ENCODE peak calls at places on chromosomes 3 and 15, in ten cellular contexts. One of them, this sample, is unnamed.

GRCh38 chr15:78061963-78062427 is 15.5 kb downstream of the TBC1D2B start:
- DNase-seq in sciatic nerve: no peak
- DNase-seq in stromal cell of bone marrow: no peak
- DNase-seq in GM03348: no peak
- DNase-seq in iPS-NIHi11: no peak
- DNase-seq in activated T-cell treated with anti-CD3 and anti-CD28 coated beads for 1 hour: no peak
- DNase-seq in MV-4-11: peak; percentile 47
- DNase-seq in stimulated activated CD4-positive, alpha-beta T cell treated with anti-CD3 and anti-CD28 coated beads, Interleukin-12 subunit alpha, Interleukin-12 subunit beta, amount 100 ng/mL, for 24 hours: no peak
- DNase-seq in H1: no peak
- DNase-seq in effector CD4-positive, alpha-beta T cell: peak; percentile 27
- DNase-seq in this sample: no peak

GRCh38 chr15:64740361-64741170 is 34.8 kb downstream of the RBPMS2 start:
- DNase-seq in sciatic nerve: no peak
- DNase-seq in stromal cell of bone marrow: no peak
- DNase-seq in GM03348: peak; percentile 41
- DNase-seq in iPS-NIHi11: no peak
- DNase-seq in activated T-cell treated with anti-CD3 and anti-CD28 coated beads for 1 hour: no peak
- DNase-seq in MV-4-11: no peak
- DNase-seq in stimulated activated CD4-positive, alpha-beta T cell treated with anti-CD3 and anti-CD28 coated beads, Interleukin-12 subunit alpha, Interleukin-12 subunit beta, amount 100 ng/mL, for 24 hours: no peak
- DNase-seq in H1: no peak
- DNase-seq in effector CD4-positive, alpha-beta T cell: no peak
- DNase-seq in this sample: peak; percentile 80

GRCh38 chr3:31077021-31077601 is 182.7 kb upstream of the GADL1 start:
- DNase-seq in sciatic nerve: no peak
- DNase-seq in stromal cell of bone marrow: peak; percentile 70
- DNase-seq in GM03348: peak; percentile 73
- DNase-seq in iPS-NIHi11: no peak
- DNase-seq in activated T-cell treated with anti-CD3 and anti-CD28 coated beads for 1 hour: no peak
- DNase-seq in MV-4-11: no peak
- DNase-seq in stimulated activated CD4-positive, alpha-beta T cell treated with anti-CD3 and anti-CD28 coated beads, Interleukin-12 subunit alpha, Interleukin-12 subunit beta, amount 100 ng/mL, for 24 hours: peak; percentile 37
- DNase-seq in H1: no peak
- DNase-seq in effector CD4-positive, alpha-beta T cell: no peak
- DNase-seq in this sample: peak; percentile 32

GRCh38 chr15:69288531-69289311 is 10.0 kb upstream of the PAQR5 start:
- DNase-seq in sciatic nerve: no peak
- DNase-seq in stromal cell of bone marrow: no peak
- DNase-seq in GM03348: no peak
- DNase-seq in iPS-NIHi11: no peak
- DNase-seq in activated T-cell treated with anti-CD3 and anti-CD28 coated beads for 1 hour: no peak
- DNase-seq in MV-4-11: no peak
- DNase-seq in stimulated activated CD4-positive, alpha-beta T cell treated with anti-CD3 and anti-CD28 coated beads, Interleukin-12 subunit alpha, Interleukin-12 subunit beta, amount 100 ng/mL, for 24 hours: no peak
- DNase-seq in H1: no peak
- DNase-seq in effector CD4-positive, alpha-beta T cell: no peak
- DNase-seq in this sample: no peak

GRCh38 chr15:76149291-76149910 is 89.6 kb downstream of the TMEM266 start:
- DNase-seq in sciatic nerve: no peak
- DNase-seq in stromal cell of bone marrow: no peak
- DNase-seq in GM03348: peak; percentile 39
- DNase-seq in iPS-NIHi11: no peak
- DNase-seq in activated T-cell treated with anti-CD3 and anti-CD28 coated beads for 1 hour: no peak
- DNase-seq in MV-4-11: no peak
- DNase-seq in stimulated activated CD4-positive, alpha-beta T cell treated with anti-CD3 and anti-CD28 coated beads, Interleukin-12 subunit alpha, Interleukin-12 subunit beta, amount 100 ng/mL, for 24 hours: no peak
- DNase-seq in H1: no peak
- DNase-seq in effector CD4-positive, alpha-beta T cell: no peak
- DNase-seq in this sample: peak; percentile 47

GRCh38 chr15:85615930-85616329 is 178.8 kb downstream of the KLHL25 start:
- DNase-seq in sciatic nerve: no peak
- DNase-seq in stromal cell of bone marrow: no peak
- DNase-seq in GM03348: peak; percentile 48
- DNase-seq in iPS-NIHi11: peak; percentile 49
- DNase-seq in activated T-cell treated with anti-CD3 and anti-CD28 coated beads for 1 hour: no peak
- DNase-seq in MV-4-11: peak; percentile 57
- DNase-seq in stimulated activated CD4-positive, alpha-beta T cell treated with anti-CD3 and anti-CD28 coated beads, Interleukin-12 subunit alpha, Interleukin-12 subunit beta, amount 100 ng/mL, for 24 hours: no peak
- DNase-seq in H1: no peak
- DNase-seq in effector CD4-positive, alpha-beta T cell: no peak
- DNase-seq in this sample: no peak

GRCh38 chr3:152474585-152474984 is 205.9 kb downstream of the MBNL1 start:
- DNase-seq in sciatic nerve: no peak
- DNase-seq in stromal cell of bone marrow: peak; percentile 46
- DNase-seq in GM03348: peak; percentile 76
- DNase-seq in iPS-NIHi11: peak; percentile 50
- DNase-seq in activated T-cell treated with anti-CD3 and anti-CD28 coated beads for 1 hour: no peak
- DNase-seq in MV-4-11: peak; percentile 65
- DNase-seq in stimulated activated CD4-positive, alpha-beta T cell treated with anti-CD3 and anti-CD28 coated beads, Interleukin-12 subunit alpha, Interleukin-12 subunit beta, amount 100 ng/mL, for 24 hours: no peak
- DNase-seq in H1: no peak
- DNase-seq in effector CD4-positive, alpha-beta T cell: no peak
- DNase-seq in this sample: peak; percentile 33

GRCh38 chr3:18199757-18200156 is 225.4 kb downstream of the SATB1 start:
- DNase-seq in sciatic nerve: no peak
- DNase-seq in stromal cell of bone marrow: no peak
- DNase-seq in GM03348: no peak
- DNase-seq in iPS-NIHi11: no peak
- DNase-seq in activated T-cell treated with anti-CD3 and anti-CD28 coated beads for 1 hour: no peak
- DNase-seq in MV-4-11: peak; percentile 19
- DNase-seq in stimulated activated CD4-positive, alpha-beta T cell treated with anti-CD3 and anti-CD28 coated beads, Interleukin-12 subunit alpha, Interleukin-12 subunit beta, amount 100 ng/mL, for 24 hours: no peak
- DNase-seq in H1: no peak
- DNase-seq in effector CD4-positive, alpha-beta T cell: no peak
- DNase-seq in this sample: no peak

GRCh38 chr3:115359507-115359906 is 212.4 kb upstream of the ZBTB20 start:
- DNase-seq in sciatic nerve: no peak
- DNase-seq in stromal cell of bone marrow: no peak
- DNase-seq in GM03348: no peak
- DNase-seq in iPS-NIHi11: no peak
- DNase-seq in activated T-cell treated with anti-CD3 and anti-CD28 coated beads for 1 hour: no peak
- DNase-seq in MV-4-11: no peak
- DNase-seq in stimulated activated CD4-positive, alpha-beta T cell treated with anti-CD3 and anti-CD28 coated beads, Interleukin-12 subunit alpha, Interleukin-12 subunit beta, amount 100 ng/mL, for 24 hours: no peak
- DNase-seq in H1: no peak
- DNase-seq in effector CD4-positive, alpha-beta T cell: no peak
- DNase-seq in this sample: no peak

GRCh38 chr3:101383156-101383575 is 62.8 kb upstream of the IMPG2 start:
- DNase-seq in sciatic nerve: no peak
- DNase-seq in stromal cell of bone marrow: no peak
- DNase-seq in GM03348: peak; percentile 5
- DNase-seq in iPS-NIHi11: peak; percentile 19
- DNase-seq in activated T-cell treated with anti-CD3 and anti-CD28 coated beads for 1 hour: no peak
- DNase-seq in MV-4-11: no peak
- DNase-seq in stimulated activated CD4-positive, alpha-beta T cell treated with anti-CD3 and anti-CD28 coated beads, Interleukin-12 subunit alpha, Interleukin-12 subunit beta, amount 100 ng/mL, for 24 hours: no peak
- DNase-seq in H1: peak; percentile 47
- DNase-seq in effector CD4-positive, alpha-beta T cell: no peak
- DNase-seq in this sample: peak; percentile 16

GRCh38 chr3:12990306-12990705 is 82.9 kb downstream of the IQSEC1 start:
- DNase-seq in sciatic nerve: no peak
- DNase-seq in stromal cell of bone marrow: peak; percentile 30
- DNase-seq in GM03348: no peak
- DNase-seq in iPS-NIHi11: no peak
- DNase-seq in activated T-cell treated with anti-CD3 and anti-CD28 coated beads for 1 hour: no peak
- DNase-seq in MV-4-11: no peak
- DNase-seq in stimulated activated CD4-positive, alpha-beta T cell treated with anti-CD3 and anti-CD28 coated beads, Interleukin-12 subunit alpha, Interleukin-12 subunit beta, amount 100 ng/mL, for 24 hours: no peak
- DNase-seq in H1: no peak
- DNase-seq in effector CD4-positive, alpha-beta T cell: no peak
- DNase-seq in this sample: no peak

GRCh38 chr3:37861540-37862051 is at the start of gene CTDSPL:
- DNase-seq in sciatic nerve: peak; percentile 80
- DNase-seq in stromal cell of bone marrow: peak; percentile 49
- DNase-seq in GM03348: peak; percentile 92
- DNase-seq in iPS-NIHi11: peak; percentile 77
- DNase-seq in activated T-cell treated with anti-CD3 and anti-CD28 coated beads for 1 hour: no peak
- DNase-seq in MV-4-11: no peak
- DNase-seq in stimulated activated CD4-positive, alpha-beta T cell treated with anti-CD3 and anti-CD28 coated beads, Interleukin-12 subunit alpha, Interleukin-12 subunit beta, amount 100 ng/mL, for 24 hours: no peak
- DNase-seq in H1: peak; percentile 69
- DNase-seq in effector CD4-positive, alpha-beta T cell: no peak
- DNase-seq in this sample: peak; percentile 79

GRCh38 chr3:12553921-12554391 is 2.9 kb upstream of the MKRN2 start:
- DNase-seq in sciatic nerve: no peak
- DNase-seq in stromal cell of bone marrow: no peak
- DNase-seq in GM03348: peak; percentile 64
- DNase-seq in iPS-NIHi11: no peak
- DNase-seq in activated T-cell treated with anti-CD3 and anti-CD28 coated beads for 1 hour: no peak
- DNase-seq in MV-4-11: peak; percentile 62
- DNase-seq in stimulated activated CD4-positive, alpha-beta T cell treated with anti-CD3 and anti-CD28 coated beads, Interleukin-12 subunit alpha, Interleukin-12 subunit beta, amount 100 ng/mL, for 24 hours: no peak
- DNase-seq in H1: peak; percentile 56
- DNase-seq in effector CD4-positive, alpha-beta T cell: no peak
- DNase-seq in this sample: peak; percentile 49

GRCh38 chr3:126106336-126107202 is 22.6 kb upstream of the SLC41A3 start:
- DNase-seq in sciatic nerve: peak; percentile 26
- DNase-seq in stromal cell of bone marrow: no peak
- DNase-seq in GM03348: no peak
- DNase-seq in iPS-NIHi11: peak; percentile 4
- DNase-seq in activated T-cell treated with anti-CD3 and anti-CD28 coated beads for 1 hour: no peak
- DNase-seq in MV-4-11: no peak
- DNase-seq in stimulated activated CD4-positive, alpha-beta T cell treated with anti-CD3 and anti-CD28 coated beads, Interleukin-12 subunit alpha, Interleukin-12 subunit beta, amount 100 ng/mL, for 24 hours: no peak
- DNase-seq in H1: peak; percentile 35
- DNase-seq in effector CD4-positive, alpha-beta T cell: no peak
- DNase-seq in this sample: no peak

GRCh38 chr3:98039322-98040024 is 4.4 kb upstream of the GABRR3 start:
- DNase-seq in sciatic nerve: peak; percentile 69
- DNase-seq in stromal cell of bone marrow: peak; percentile 69
- DNase-seq in GM03348: peak; percentile 61
- DNase-seq in iPS-NIHi11: peak; percentile 65
- DNase-seq in activated T-cell treated with anti-CD3 and anti-CD28 coated beads for 1 hour: peak; percentile 29
- DNase-seq in MV-4-11: peak; percentile 72
- DNase-seq in stimulated activated CD4-positive, alpha-beta T cell treated with anti-CD3 and anti-CD28 coated beads, Interleukin-12 subunit alpha, Interleukin-12 subunit beta, amount 100 ng/mL, for 24 hours: peak; percentile 60
- DNase-seq in H1: peak; percentile 81
- DNase-seq in effector CD4-positive, alpha-beta T cell: peak; percentile 60
- DNase-seq in this sample: peak; percentile 21

GRCh38 chr3:129004639-129005295 is 3.7 kb downstream of the EFCC1 start:
- DNase-seq in sciatic nerve: no peak
- DNase-seq in stromal cell of bone marrow: no peak
- DNase-seq in GM03348: no peak
- DNase-seq in iPS-NIHi11: no peak
- DNase-seq in activated T-cell treated with anti-CD3 and anti-CD28 coated beads for 1 hour: no peak
- DNase-seq in MV-4-11: no peak
- DNase-seq in stimulated activated CD4-positive, alpha-beta T cell treated with anti-CD3 and anti-CD28 coated beads, Interleukin-12 subunit alpha, Interleukin-12 subunit beta, amount 100 ng/mL, for 24 hours: no peak
- DNase-seq in H1: no peak
- DNase-seq in effector CD4-positive, alpha-beta T cell: no peak
- DNase-seq in this sample: no peak

GRCh38 chr3:190718097-190718496 is 144.4 kb downstream of the GMNC start:
- DNase-seq in sciatic nerve: no peak
- DNase-seq in stromal cell of bone marrow: no peak
- DNase-seq in GM03348: no peak
- DNase-seq in iPS-NIHi11: peak; percentile 21
- DNase-seq in activated T-cell treated with anti-CD3 and anti-CD28 coated beads for 1 hour: no peak
- DNase-seq in MV-4-11: no peak
- DNase-seq in stimulated activated CD4-positive, alpha-beta T cell treated with anti-CD3 and anti-CD28 coated beads, Interleukin-12 subunit alpha, Interleukin-12 subunit beta, amount 100 ng/mL, for 24 hours: no peak
- DNase-seq in H1: no peak
- DNase-seq in effector CD4-positive, alpha-beta T cell: no peak
- DNase-seq in this sample: no peak

GRCh38 chr3:127757979-127758378 is 64.3 kb downstream of the MGLL start:
- DNase-seq in sciatic nerve: no peak
- DNase-seq in stromal cell of bone marrow: no peak
- DNase-seq in GM03348: no peak
- DNase-seq in iPS-NIHi11: no peak
- DNase-seq in activated T-cell treated with anti-CD3 and anti-CD28 coated beads for 1 hour: no peak
- DNase-seq in MV-4-11: no peak
- DNase-seq in stimulated activated CD4-positive, alpha-beta T cell treated with anti-CD3 and anti-CD28 coated beads, Interleukin-12 subunit alpha, Interleukin-12 subunit beta, amount 100 ng/mL, for 24 hours: no peak
- DNase-seq in H1: no peak
- DNase-seq in effector CD4-positive, alpha-beta T cell: no peak
- DNase-seq in this sample: no peak

GRCh38 chr15:80844011-80844732 is 65.0 kb downstream of the CEMIP start:
- DNase-seq in sciatic nerve: no peak
- DNase-seq in stromal cell of bone marrow: peak; percentile 38
- DNase-seq in GM03348: peak; percentile 85
- DNase-seq in iPS-NIHi11: no peak
- DNase-seq in activated T-cell treated with anti-CD3 and anti-CD28 coated beads for 1 hour: no peak
- DNase-seq in MV-4-11: peak; percentile 3
- DNase-seq in stimulated activated CD4-positive, alpha-beta T cell treated with anti-CD3 and anti-CD28 coated beads, Interleukin-12 subunit alpha, Interleukin-12 subunit beta, amount 100 ng/mL, for 24 hours: no peak
- DNase-seq in H1: no peak
- DNase-seq in effector CD4-positive, alpha-beta T cell: no peak
- DNase-seq in this sample: peak; percentile 86

GRCh38 chr15:75583689-75584088 is 4.6 kb upstream of the PTPN9 start:
- DNase-seq in sciatic nerve: no peak
- DNase-seq in stromal cell of bone marrow: no peak
- DNase-seq in GM03348: no peak
- DNase-seq in iPS-NIHi11: no peak
- DNase-seq in activated T-cell treated with anti-CD3 and anti-CD28 coated beads for 1 hour: no peak
- DNase-seq in MV-4-11: no peak
- DNase-seq in stimulated activated CD4-positive, alpha-beta T cell treated with anti-CD3 and anti-CD28 coated beads, Interleukin-12 subunit alpha, Interleukin-12 subunit beta, amount 100 ng/mL, for 24 hours: no peak
- DNase-seq in H1: no peak
- DNase-seq in effector CD4-positive, alpha-beta T cell: no peak
- DNase-seq in this sample: no peak

GRCh38 chr3:20912406-20912805 is 726.4 kb upstream of the SGO1 start:
- DNase-seq in sciatic nerve: no peak
- DNase-seq in stromal cell of bone marrow: no peak
- DNase-seq in GM03348: no peak
- DNase-seq in iPS-NIHi11: no peak
- DNase-seq in activated T-cell treated with anti-CD3 and anti-CD28 coated beads for 1 hour: no peak
- DNase-seq in MV-4-11: no peak
- DNase-seq in stimulated activated CD4-positive, alpha-beta T cell treated with anti-CD3 and anti-CD28 coated beads, Interleukin-12 subunit alpha, Interleukin-12 subunit beta, amount 100 ng/mL, for 24 hours: no peak
- DNase-seq in H1: no peak
- DNase-seq in effector CD4-positive, alpha-beta T cell: no peak
- DNase-seq in this sample: no peak

GRCh38 chr3:58569287-58570001 is 7.7 kb downstream of the FAM107A start:
- DNase-seq in sciatic nerve: no peak
- DNase-seq in stromal cell of bone marrow: no peak
- DNase-seq in GM03348: no peak
- DNase-seq in iPS-NIHi11: no peak
- DNase-seq in activated T-cell treated with anti-CD3 and anti-CD28 coated beads for 1 hour: no peak
- DNase-seq in MV-4-11: no peak
- DNase-seq in stimulated activated CD4-positive, alpha-beta T cell treated with anti-CD3 and anti-CD28 coated beads, Interleukin-12 subunit alpha, Interleukin-12 subunit beta, amount 100 ng/mL, for 24 hours: no peak
- DNase-seq in H1: no peak
- DNase-seq in effector CD4-positive, alpha-beta T cell: no peak
- DNase-seq in this sample: no peak

GRCh38 chr3:134008630-134009156 is 21.0 kb downstream of the SLCO2A1 start:
- DNase-seq in sciatic nerve: no peak
- DNase-seq in stromal cell of bone marrow: peak; percentile 26
- DNase-seq in GM03348: peak; percentile 75
- DNase-seq in iPS-NIHi11: no peak
- DNase-seq in activated T-cell treated with anti-CD3 and anti-CD28 coated beads for 1 hour: no peak
- DNase-seq in MV-4-11: no peak
- DNase-seq in stimulated activated CD4-positive, alpha-beta T cell treated with anti-CD3 and anti-CD28 coated beads, Interleukin-12 subunit alpha, Interleukin-12 subunit beta, amount 100 ng/mL, for 24 hours: no peak
- DNase-seq in H1: no peak
- DNase-seq in effector CD4-positive, alpha-beta T cell: no peak
- DNase-seq in this sample: peak; percentile 19

GRCh38 chr15:31605467-31605931 is 278.9 kb downstream of the KLF13 start:
- DNase-seq in sciatic nerve: no peak
- DNase-seq in stromal cell of bone marrow: peak; percentile 8
- DNase-seq in GM03348: peak; percentile 37
- DNase-seq in iPS-NIHi11: peak; percentile 46
- DNase-seq in activated T-cell treated with anti-CD3 and anti-CD28 coated beads for 1 hour: no peak
- DNase-seq in MV-4-11: peak; percentile 58
- DNase-seq in stimulated activated CD4-positive, alpha-beta T cell treated with anti-CD3 and anti-CD28 coated beads, Interleukin-12 subunit alpha, Interleukin-12 subunit beta, amount 100 ng/mL, for 24 hours: no peak
- DNase-seq in H1: peak; percentile 74
- DNase-seq in effector CD4-positive, alpha-beta T cell: no peak
- DNase-seq in this sample: peak; percentile 56

GRCh38 chr15:41438206-41438605 is 21.3 kb downstream of the RTF1 start:
- DNase-seq in sciatic nerve: no peak
- DNase-seq in stromal cell of bone marrow: no peak
- DNase-seq in GM03348: no peak
- DNase-seq in iPS-NIHi11: no peak
- DNase-seq in activated T-cell treated with anti-CD3 and anti-CD28 coated beads for 1 hour: no peak
- DNase-seq in MV-4-11: no peak
- DNase-seq in stimulated activated CD4-positive, alpha-beta T cell treated with anti-CD3 and anti-CD28 coated beads, Interleukin-12 subunit alpha, Interleukin-12 subunit beta, amount 100 ng/mL, for 24 hours: no peak
- DNase-seq in H1: no peak
- DNase-seq in effector CD4-positive, alpha-beta T cell: no peak
- DNase-seq in this sample: no peak

GRCh38 chr3:57746156-57747125 is 9.7 kb upstream of the SLMAP start:
- DNase-seq in sciatic nerve: no peak
- DNase-seq in stromal cell of bone marrow: no peak
- DNase-seq in GM03348: no peak
- DNase-seq in iPS-NIHi11: no peak
- DNase-seq in activated T-cell treated with anti-CD3 and anti-CD28 coated beads for 1 hour: no peak
- DNase-seq in MV-4-11: no peak
- DNase-seq in stimulated activated CD4-positive, alpha-beta T cell treated with anti-CD3 and anti-CD28 coated beads, Interleukin-12 subunit alpha, Interleukin-12 subunit beta, amount 100 ng/mL, for 24 hours: no peak
- DNase-seq in H1: no peak
- DNase-seq in effector CD4-positive, alpha-beta T cell: no peak
- DNase-seq in this sample: no peak

GRCh38 chr3:172317481-172317880 is 130.8 kb downstream of the GHSR start:
- DNase-seq in sciatic nerve: no peak
- DNase-seq in stromal cell of bone marrow: no peak
- DNase-seq in GM03348: no peak
- DNase-seq in iPS-NIHi11: no peak
- DNase-seq in activated T-cell treated with anti-CD3 and anti-CD28 coated beads for 1 hour: no peak
- DNase-seq in MV-4-11: no peak
- DNase-seq in stimulated activated CD4-positive, alpha-beta T cell treated with anti-CD3 and anti-CD28 coated beads, Interleukin-12 subunit alpha, Interleukin-12 subunit beta, amount 100 ng/mL, for 24 hours: no peak
- DNase-seq in H1: no peak
- DNase-seq in effector CD4-positive, alpha-beta T cell: no peak
- DNase-seq in this sample: no peak

GRCh38 chr3:110261141-110261540 is 810.5 kb upstream of the NECTIN3 start:
- DNase-seq in sciatic nerve: no peak
- DNase-seq in stromal cell of bone marrow: no peak
- DNase-seq in GM03348: no peak
- DNase-seq in iPS-NIHi11: no peak
- DNase-seq in activated T-cell treated with anti-CD3 and anti-CD28 coated beads for 1 hour: no peak
- DNase-seq in MV-4-11: no peak
- DNase-seq in stimulated activated CD4-positive, alpha-beta T cell treated with anti-CD3 and anti-CD28 coated beads, Interleukin-12 subunit alpha, Interleukin-12 subunit beta, amount 100 ng/mL, for 24 hours: no peak
- DNase-seq in H1: no peak
- DNase-seq in effector CD4-positive, alpha-beta T cell: no peak
- DNase-seq in this sample: no peak